ENCODE peak calls at places on chromosomes 1 and 21, in six cellular contexts. One of them, this sample, is unnamed.

GRCh38 chr1:62299426-62300200 is 19.6 kb downstream of the KANK4 start:
- DNase-seq in HFF-Myc: no peak
- DNase-seq in colonic mucosa: peak; percentile 71
- DNase-seq in AG10803: no peak
- DNase-seq in endothelial cell: no peak
- DNase-seq in GM20000: no peak
- DNase-seq in this sample: no peak

GRCh38 chr1:237324226-237324625 is 282.2 kb downstream of the RYR2 start:
- DNase-seq in colonic mucosa: no peak
- DNase-seq in HFF-Myc: no peak
- DNase-seq in GM20000: no peak
- DNase-seq in AG10803: no peak
- DNase-seq in endothelial cell: no peak
- DNase-seq in this sample: no peak

GRCh38 chr1:176693697-176694329 is 230.8 kb downstream of the PAPPA2 start:
- DNase-seq in endothelial cell: no peak
- DNase-seq in colonic mucosa: no peak
- DNase-seq in GM20000: no peak
- DNase-seq in AG10803: no peak
- DNase-seq in HFF-Myc: no peak
- DNase-seq in this sample: no peak

GRCh38 chr1:192630521-192631287 is 5.2 kb upstream of the RGS13 start:
- DNase-seq in endothelial cell: no peak
- DNase-seq in HFF-Myc: no peak
- DNase-seq in GM20000: no peak
- DNase-seq in AG10803: no peak
- DNase-seq in colonic mucosa: no peak
- DNase-seq in this sample: no peak

GRCh38 chr21:33443174-33443573 is 36.6 kb downstream of the TMEM50B start:
- DNase-seq in HFF-Myc: no peak
- DNase-seq in GM20000: no peak
- DNase-seq in endothelial cell: no peak
- DNase-seq in colonic mucosa: no peak
- DNase-seq in AG10803: no peak
- DNase-seq in this sample: no peak

GRCh38 chr1:39943471-39944290 is 11.3 kb upstream of the MFSD2A start:
- DNase-seq in GM20000: no peak
- DNase-seq in HFF-Myc: no peak
- DNase-seq in endothelial cell: no peak
- DNase-seq in AG10803: no peak
- DNase-seq in colonic mucosa: no peak
- DNase-seq in this sample: no peak

GRCh38 chr1:232463226-232463625 is 166.7 kb downstream of the SIPA1L2 start:
- DNase-seq in colonic mucosa: no peak
- DNase-seq in HFF-Myc: no peak
- DNase-seq in endothelial cell: no peak
- DNase-seq in AG10803: peak; percentile 44
- DNase-seq in GM20000: no peak
- DNase-seq in this sample: no peak

GRCh38 chr1:82420584-82420983 is 619.9 kb downstream of the ADGRL2 start:
- DNase-seq in GM20000: no peak
- DNase-seq in colonic mucosa: no peak
- DNase-seq in endothelial cell: no peak
- DNase-seq in HFF-Myc: no peak
- DNase-seq in AG10803: no peak
- DNase-seq in this sample: no peak

GRCh38 chr21:34886554-34887385 is 162.3 kb downstream of the RUNX1 start:
- DNase-seq in GM20000: peak; percentile 22
- DNase-seq in endothelial cell: peak; percentile 32
- DNase-seq in colonic mucosa: peak; percentile 44
- DNase-seq in HFF-Myc: no peak
- DNase-seq in AG10803: peak; percentile 33
- DNase-seq in this sample: peak; percentile 40

DNA sequence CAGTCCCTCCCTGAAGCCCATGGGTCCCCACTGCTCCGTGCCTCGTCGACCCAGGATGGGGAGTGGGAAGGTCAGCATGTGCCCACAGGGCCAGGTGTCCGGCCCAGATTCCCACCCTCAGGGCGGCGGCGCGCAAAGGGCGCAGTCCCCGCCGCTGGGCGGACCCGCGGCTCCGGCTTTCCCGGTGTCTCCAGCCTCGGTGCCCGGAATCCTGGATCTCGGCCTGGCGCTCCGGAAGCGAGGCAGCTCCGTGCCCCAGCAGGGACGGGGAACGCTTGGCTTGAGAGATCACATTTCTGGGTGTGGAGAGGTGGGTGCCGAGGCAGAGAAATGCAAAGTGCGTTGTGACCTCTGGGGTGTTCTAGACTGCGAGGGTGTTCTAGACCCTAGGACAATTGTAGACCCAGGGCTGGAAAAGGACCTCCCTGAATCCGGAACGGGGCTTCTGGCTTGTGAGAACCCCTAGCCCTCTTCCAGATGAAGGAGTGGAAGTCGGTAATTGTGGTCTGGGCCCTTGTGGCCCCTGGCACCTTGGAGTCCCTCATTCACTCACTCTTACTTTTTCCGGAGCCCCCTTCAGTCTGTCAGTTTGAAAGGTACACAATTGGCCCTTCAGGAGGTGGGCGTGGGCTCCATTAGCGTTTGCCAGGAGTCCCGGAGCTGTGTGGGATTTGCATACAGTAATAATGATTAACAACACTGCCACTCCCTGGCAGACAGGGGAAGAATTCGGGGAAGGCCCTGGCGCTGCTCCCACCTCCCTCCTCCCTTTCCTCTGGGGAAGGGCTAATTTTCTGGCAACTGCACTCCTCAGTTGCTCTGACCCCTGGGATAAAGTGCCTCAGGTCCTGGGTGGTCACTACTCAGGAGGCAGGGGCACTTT is 1.7 kb upstream of the KCND3 start:
- DNase-seq in GM20000: no peak
- DNase-seq in endothelial cell: peak; percentile 37
- DNase-seq in colonic mucosa: peak; percentile 69
- DNase-seq in AG10803: peak; percentile 42
- DNase-seq in HFF-Myc: no peak
- DNase-seq in this sample: no peak
- TF ChIP-seq CTCF in GM20000: no peak
- TF ChIP-seq CTCF in endothelial cell: no peak
- TF ChIP-seq CTCF in colonic mucosa: no peak
- TF ChIP-seq CTCF in AG10803: peak; percentile 30
- TF ChIP-seq CTCF in HFF-Myc: peak; percentile 8
- TF ChIP-seq CTCF in this sample: no peak

GRCh38 chr1:146032613-146033219 is 11.2 kb upstream of the HJV start:
- DNase-seq in colonic mucosa: no peak
- DNase-seq in GM20000: peak; percentile 43
- DNase-seq in AG10803: peak; percentile 61
- DNase-seq in endothelial cell: no peak
- DNase-seq in HFF-Myc: no peak
- DNase-seq in this sample: no peak
- TF ChIP-seq CTCF in colonic mucosa: peak; percentile 34
- TF ChIP-seq CTCF in GM20000: peak; percentile 34
- TF ChIP-seq CTCF in AG10803: peak; percentile 61
- TF ChIP-seq CTCF in endothelial cell: peak; percentile 26
- TF ChIP-seq CTCF in HFF-Myc: peak; percentile 41
- TF ChIP-seq CTCF in this sample: no peak

GRCh38 chr21:42465008-42465878 is 30.8 kb downstream of the RSPH1 start:
- DNase-seq in colonic mucosa: peak; percentile 64
- DNase-seq in AG10803: no peak
- DNase-seq in endothelial cell: no peak
- DNase-seq in HFF-Myc: no peak
- DNase-seq in GM20000: peak; percentile 39
- DNase-seq in this sample: peak; percentile 34

GRCh38 chr21:42468511-42469131 is 27.4 kb downstream of the RSPH1 start:
- DNase-seq in colonic mucosa: no peak
- DNase-seq in endothelial cell: no peak
- DNase-seq in HFF-Myc: no peak
- DNase-seq in AG10803: no peak
- DNase-seq in GM20000: no peak
- DNase-seq in this sample: no peak

GRCh38 chr21:42467613-42467983 is 28.4 kb downstream of the RSPH1 start:
- DNase-seq in colonic mucosa: no peak
- DNase-seq in HFF-Myc: no peak
- DNase-seq in endothelial cell: no peak
- DNase-seq in GM20000: no peak
- DNase-seq in AG10803: no peak
- DNase-seq in this sample: no peak

GRCh38 chr21:42469272-42469671 is 26.8 kb downstream of the RSPH1 start:
- DNase-seq in GM20000: no peak
- DNase-seq in HFF-Myc: no peak
- DNase-seq in colonic mucosa: peak; percentile 73
- DNase-seq in endothelial cell: no peak
- DNase-seq in AG10803: no peak
- DNase-seq in this sample: peak; percentile 7

DNA sequence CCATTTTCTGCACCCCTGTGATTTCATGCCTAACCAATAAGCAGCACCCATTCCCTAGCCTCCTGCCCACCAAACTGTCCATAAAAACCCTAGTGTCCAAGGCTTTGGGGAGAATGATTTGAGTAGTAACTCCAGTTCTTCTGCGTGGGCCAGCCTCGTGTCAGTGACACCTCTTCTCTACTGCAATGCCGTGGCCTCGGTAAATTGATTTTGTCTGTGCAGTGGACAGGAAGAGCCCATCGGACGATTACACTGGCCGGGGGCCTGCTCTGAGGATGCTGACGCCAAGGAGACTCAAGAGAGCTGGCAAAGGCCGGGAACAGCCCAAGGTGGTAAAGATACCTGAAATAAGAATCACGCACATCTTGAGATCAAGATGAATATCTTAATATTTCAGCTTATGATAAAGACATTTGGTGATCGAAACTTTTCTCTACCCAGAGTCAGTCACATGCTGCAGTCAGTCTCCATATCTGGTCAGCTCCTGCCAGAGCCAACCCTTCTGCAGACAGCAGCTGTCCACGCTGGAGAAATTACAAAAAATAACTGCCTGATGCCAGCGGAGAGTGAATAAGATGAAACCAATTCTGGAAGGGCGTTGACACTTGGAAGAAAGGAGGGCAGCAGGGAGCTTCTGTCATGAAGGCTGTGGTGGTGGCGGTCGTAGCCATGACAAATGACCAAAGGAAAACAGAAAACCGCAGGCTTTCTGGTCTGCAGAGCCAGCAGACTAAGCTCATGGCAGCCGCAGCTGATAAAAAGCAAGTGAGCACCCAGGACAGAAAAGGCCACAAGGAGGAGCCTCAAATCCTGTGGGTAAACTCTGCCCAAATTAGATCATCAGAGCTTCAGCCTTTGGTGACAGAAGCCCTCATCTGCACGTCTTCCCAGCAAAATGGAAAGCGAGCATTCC is 29.1 kb downstream of the RSPH1 start:
- DNase-seq in colonic mucosa: peak; percentile 52
- DNase-seq in GM20000: peak; percentile 53
- DNase-seq in endothelial cell: no peak
- DNase-seq in AG10803: peak; percentile 11
- DNase-seq in HFF-Myc: no peak
- DNase-seq in this sample: peak; percentile 13
- TF ChIP-seq CTCF in colonic mucosa: peak; percentile 32
- TF ChIP-seq CTCF in GM20000: peak; percentile 30
- TF ChIP-seq CTCF in endothelial cell: no peak
- TF ChIP-seq CTCF in AG10803: peak; percentile 35
- TF ChIP-seq CTCF in HFF-Myc: peak; percentile 17
- TF ChIP-seq CTCF in this sample: no peak

DNA sequence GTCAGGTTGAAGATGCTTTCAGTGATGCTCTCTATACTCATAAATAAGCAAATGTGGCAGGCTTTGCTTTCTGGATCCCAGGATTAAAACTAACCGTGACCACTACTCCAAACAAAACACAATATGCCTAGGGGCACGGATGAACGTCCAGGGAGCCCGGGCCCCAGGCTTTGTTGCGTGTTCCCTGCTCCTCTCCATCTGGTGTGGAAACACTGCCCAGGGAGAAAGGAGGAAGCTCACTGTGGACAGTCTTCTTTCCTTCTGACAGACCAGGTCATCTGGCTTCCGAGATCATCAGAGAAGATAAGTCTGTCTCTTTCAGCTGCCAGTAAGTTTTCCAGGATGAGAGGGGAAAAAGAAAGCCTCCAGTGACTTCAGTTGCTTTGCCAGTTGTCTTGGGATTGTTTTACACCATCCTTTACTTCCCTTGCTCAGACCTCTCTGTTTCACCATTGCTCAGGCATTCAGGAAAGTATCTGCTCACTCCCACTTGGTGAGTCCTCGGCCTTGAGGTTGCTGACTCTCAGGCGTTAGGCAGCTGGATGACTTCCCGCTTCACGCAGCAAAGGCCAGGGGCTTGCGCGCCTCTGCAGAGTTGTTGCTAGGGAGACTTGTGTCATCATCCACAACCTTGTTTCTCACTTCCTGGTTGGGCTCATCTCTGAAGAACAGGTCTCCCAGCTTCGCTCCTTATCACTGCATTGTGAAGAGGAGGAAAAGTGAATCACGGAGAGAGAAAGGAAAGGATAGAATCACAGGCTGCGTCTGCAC is 20.6 kb upstream of the PGD start:
- DNase-seq in endothelial cell: no peak
- DNase-seq in colonic mucosa: no peak
- DNase-seq in AG10803: peak; percentile 18
- DNase-seq in GM20000: peak; percentile 35
- DNase-seq in HFF-Myc: no peak
- DNase-seq in this sample: no peak
- TF ChIP-seq CTCF in endothelial cell: no peak
- TF ChIP-seq CTCF in colonic mucosa: no peak
- TF ChIP-seq CTCF in AG10803: no peak
- TF ChIP-seq CTCF in GM20000: no peak
- TF ChIP-seq CTCF in HFF-Myc: no peak
- TF ChIP-seq CTCF in this sample: no peak

GRCh38 chr1:55848906-55849305 is 633.7 kb upstream of the USP24 start:
- DNase-seq in colonic mucosa: no peak
- DNase-seq in GM20000: no peak
- DNase-seq in HFF-Myc: no peak
- DNase-seq in AG10803: peak; percentile 70
- DNase-seq in endothelial cell: peak; percentile 12
- DNase-seq in this sample: no peak
- TF ChIP-seq CTCF in colonic mucosa: no peak
- TF ChIP-seq CTCF in GM20000: no peak
- TF ChIP-seq CTCF in HFF-Myc: peak; percentile 25
- TF ChIP-seq CTCF in AG10803: peak; percentile 52
- TF ChIP-seq CTCF in endothelial cell: peak; percentile 22
- TF ChIP-seq CTCF in this sample: no peak

DNA sequence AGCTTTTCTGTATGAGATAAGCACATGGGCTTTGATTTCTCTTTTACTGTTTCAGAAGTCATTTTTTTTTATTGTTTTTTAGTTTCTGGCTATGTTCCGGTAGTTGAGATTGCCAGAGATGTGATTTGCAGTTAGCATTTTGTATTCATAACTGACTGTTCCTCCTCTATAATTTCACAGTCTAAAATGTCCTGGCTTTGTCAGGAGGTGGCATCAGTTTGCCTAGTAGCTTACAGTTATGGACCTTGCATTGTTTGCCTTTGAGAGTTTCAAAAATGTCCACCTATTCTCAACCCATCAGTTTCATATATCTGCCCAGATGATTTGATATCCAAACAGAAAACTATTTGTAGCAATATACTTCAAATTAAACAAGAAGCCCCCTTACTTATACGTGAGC is 39.5 kb upstream of the ST6GALNAC3 start:
- DNase-seq in GM20000: no peak
- DNase-seq in colonic mucosa: peak; percentile 31
- DNase-seq in HFF-Myc: no peak
- DNase-seq in AG10803: no peak
- DNase-seq in endothelial cell: no peak
- DNase-seq in this sample: no peak
- TF ChIP-seq CTCF in GM20000: no peak
- TF ChIP-seq CTCF in colonic mucosa: no peak
- TF ChIP-seq CTCF in HFF-Myc: peak; percentile 38
- TF ChIP-seq CTCF in AG10803: peak; percentile 23
- TF ChIP-seq CTCF in endothelial cell: no peak
- TF ChIP-seq CTCF in this sample: no peak

This sample was measured in activated B cell treated with CpG ODN at 0.5 μM for 24 hours.